ENCODE peak calls at places on chromosomes 11 and 22, in six cellular contexts. Y is IMR-90, F is H9, D is H1, S is mesenchymal stem cell, Q is trophoblast cell. X is an unnamed sample.

GRCh38 chr11:5304046-5304445 is 2.3 kb upstream of the OR51B4 start:
- DNase-seq in Y (no peak), F (no peak), D (no peak), S (no peak), Q (no peak), X (no peak)

GRCh38 chr22:41841085-41841712 is 8.3 kb downstream of the SREBF2 start:
- DNase-seq in Y (no peak), F (no peak), D (no peak), S (no peak), Q (no peak), X (no peak)

GRCh38 chr11:77244277-77245014 is 57.0 kb downstream of the GDPD4 start:
- DNase-seq in Y (peak; percentile 85), F (no peak), D (no peak), S (peak; percentile 78), Q (no peak), X (no peak)

GRCh38 chr11:113289341-113290187 is 24.8 kb upstream of the TTC12 start:
- DNase-seq in Y (peak; percentile 38), F (peak; percentile 81), D (peak; percentile 86), S (peak; percentile 68), Q (peak; percentile 38), X (peak; percentile 65)

GRCh38 chr11:10725114-10725906 is 25.7 kb upstream of the CTR9 start:
- DNase-seq in Y (peak; percentile 86), F (no peak), D (no peak), S (peak; percentile 86), Q (no peak), X (no peak)

GRCh38 chr22:46848227-46848626 is 85.8 kb downstream of the TBC1D22A start:
- DNase-seq in Y (peak; percentile 81), F (no peak), D (peak; percentile 40), S (no peak), Q (peak; percentile 54), X (no peak)

GRCh38 chr11:59611570-59612565 is 3.7 kb downstream of the OSBP start:
- DNase-seq in Y (peak; percentile 67), F (no peak), D (no peak), S (peak; percentile 9), Q (no peak), X (no peak)

GRCh38 chr22:18954941-18955571 is 19.0 kb upstream of the PRODH start:
- DNase-seq in Y (no peak), F (no peak), D (no peak), S (no peak), Q (no peak), X (no peak)

DNA sequence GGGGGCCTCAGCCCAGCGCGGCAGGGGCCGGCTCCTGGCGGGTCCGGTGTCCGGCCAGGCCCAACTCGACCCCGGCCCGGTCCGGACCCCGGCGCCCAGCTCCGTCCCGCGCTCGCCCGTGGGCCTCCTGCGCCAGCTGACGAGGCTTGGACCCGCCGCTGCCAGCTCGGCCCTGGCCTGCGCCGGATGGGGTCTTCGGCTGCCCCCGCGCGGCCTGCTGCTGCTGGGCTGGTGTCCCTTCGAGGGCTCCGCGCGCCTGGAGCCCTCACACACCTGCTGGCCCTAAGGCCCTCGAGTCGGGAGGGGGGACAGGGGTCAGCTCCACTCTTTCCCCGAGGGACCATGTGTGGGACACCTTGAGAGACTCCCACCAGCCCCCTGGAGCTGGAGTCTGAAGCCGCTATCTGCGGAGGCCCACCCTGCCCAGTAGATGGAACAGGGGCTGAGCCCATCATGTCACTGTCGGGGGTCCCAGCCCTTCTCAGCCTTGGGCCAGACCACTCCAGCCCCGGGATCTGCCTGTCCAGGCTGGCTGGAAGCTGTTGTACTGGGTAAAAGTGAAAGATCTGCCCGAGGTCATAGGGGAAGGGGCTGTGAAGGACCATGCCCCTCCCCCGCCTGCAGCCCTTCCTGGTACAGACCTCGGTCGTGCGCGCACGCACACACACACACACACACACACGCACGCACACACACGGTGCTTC is 768 bp upstream of the CDKN1C start:
- DNase-seq in Y (no peak), F (peak; percentile 73), D (peak; percentile 80), S (peak; percentile 36), Q (peak; percentile 29), X (peak; percentile 71)
- H3K18ac ChIP-seq in Y (no peak overlapping the region), F (peak overlapping the region; percentile 27), D (peak overlapping the region; percentile 32), S (peak overlapping the region; percentile 96), Q (peak overlapping the region; percentile 50), X (peak overlapping the region; percentile 99)

GRCh38 chr22:43000441-43001175 is 14.3 kb downstream of the PACSIN2 start:
- DNase-seq in Y (peak; percentile 74), F (no peak), D (no peak), S (peak; percentile 56), Q (no peak), X (no peak)
- H3K14ac ChIP-seq in Y (peak overlapping the region; percentile 87), F (no peak overlapping the region), D (no peak overlapping the region), S (no peak overlapping the region), Q (no peak overlapping the region), X (no peak overlapping the region)

DNA sequence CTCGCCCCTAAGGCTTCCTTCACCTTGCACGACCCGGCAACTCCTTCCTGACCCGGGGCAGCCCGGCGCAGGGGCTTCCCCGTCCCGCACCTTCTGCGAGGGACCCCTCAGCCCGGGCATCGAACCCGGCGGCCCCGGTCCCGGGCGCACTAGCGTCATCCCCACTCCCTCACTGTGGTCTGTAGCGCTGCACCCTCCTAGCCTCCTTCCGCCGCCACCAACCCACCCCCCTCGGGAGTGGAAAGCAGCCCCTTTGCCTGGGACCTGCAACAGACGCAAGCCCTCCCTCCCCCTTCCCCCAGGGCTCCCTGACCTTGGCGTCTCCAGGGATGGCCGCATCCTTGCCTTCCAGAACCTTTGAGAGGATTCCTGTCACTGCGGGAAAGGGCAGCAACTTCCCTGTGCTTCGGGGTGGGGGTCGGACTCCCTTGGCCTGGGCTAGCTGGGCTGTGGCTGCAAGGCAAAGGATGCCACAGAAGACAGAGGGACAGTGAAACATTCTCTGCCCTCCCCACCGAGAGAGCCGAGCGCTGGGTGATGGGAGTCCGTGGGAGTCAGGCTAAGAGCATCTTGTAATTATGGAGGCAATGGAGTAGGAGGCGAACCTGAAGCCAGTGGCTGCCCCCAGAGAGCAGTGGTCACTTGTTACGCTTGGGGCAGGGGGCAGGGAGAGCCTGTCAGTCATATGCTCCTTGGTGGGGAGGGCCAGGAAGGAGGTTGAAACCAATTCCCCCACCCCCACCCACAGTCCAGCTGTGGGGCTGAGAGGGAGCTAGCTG is 835 bp downstream of the TMEM132A start:
- DNase-seq in Y (no peak), F (no peak), D (no peak), S (peak; percentile 28), Q (no peak), X (no peak)
- H3K18ac ChIP-seq in Y (no peak overlapping the region), F (peak overlapping the region; percentile 13), D (peak overlapping the region; percentile 71), S (peak overlapping the region; percentile 65), Q (peak overlapping the region; percentile 50), X (peak overlapping the region; percentile 96)

GRCh38 chr11:19306570-19306969 is 65.8 kb upstream of the E2F8 start:
- DNase-seq in Y (no peak), F (no peak), D (no peak), S (no peak), Q (no peak), X (no peak)
- H3K14ac ChIP-seq in Y (no peak overlapping the region), F (no peak overlapping the region), D (no peak overlapping the region), S (no peak overlapping the region), Q (no peak overlapping the region), X (no peak overlapping the region)

GRCh38 chr11:61297341-61297740 is 2.2 kb upstream of the VWCE start:
- DNase-seq in Y (peak; percentile 18), F (no peak), D (no peak), S (peak; percentile 9), Q (peak; percentile 58), X (no peak)

GRCh38 chr11:61295596-61295926 is 445 bp upstream of the VWCE start:
- DNase-seq in Y (no peak), F (no peak), D (no peak), S (no peak), Q (no peak), X (no peak)

GRCh38 chr11:61297741-61298140 is 2.6 kb upstream of the VWCE start:
- DNase-seq in Y (peak; percentile 91), F (no peak), D (no peak), S (peak; percentile 73), Q (peak; percentile 34), X (no peak)

GRCh38 chr11:61293869-61294716 is 1.0 kb downstream of the VWCE start:
- DNase-seq in Y (peak; percentile 48), F (peak; percentile 50), D (peak; percentile 57), S (peak; percentile 55), Q (no peak), X (peak; percentile 31)

GRCh38 chr11:61294717-61295595 is at the start of gene VWCE:
- DNase-seq in Y (peak; percentile 41), F (peak; percentile 83), D (peak; percentile 86), S (peak; percentile 57), Q (peak; percentile 24), X (peak; percentile 72)
- H3K18ac ChIP-seq in Y (peak within 1 kb of the TSS; percentile 48), F (peak within 1 kb of the TSS; percentile 37), D (peak within 1 kb of the TSS; percentile 88), S (peak within 1 kb of the TSS; percentile 72), Q (peak within 1 kb of the TSS; percentile 16), X (peak within 1 kb of the TSS; percentile 98)

GRCh38 chr11:62506413-62506940 is 40.1 kb downstream of the AHNAK start:
- DNase-seq in Y (no peak), F (no peak), D (no peak), S (no peak), Q (no peak), X (no peak)
- H3K14ac ChIP-seq in Y (no peak overlapping the region), F (no peak overlapping the region), D (no peak overlapping the region), S (no peak overlapping the region), Q (peak overlapping the region; percentile 91), X (no peak overlapping the region)

X was measured in neuronal stem cell.